ENCODE peak calls at places on chromosomes 2 and 18, in nine cellular contexts. V is GM04504; C is effector memory CD8-positive, alpha-beta T cell; Y is right lobe of liver; G is CD4-positive, alpha-beta T cell; O is stromal cell of bone marrow; X is amygdala; L is stimulated activated CD4-positive, alpha-beta T cell treated with anti-CD3 and anti-CD28 coated beads, Interleukin-1b, Interleukin-23, amount 100 ng/mL, for 1 hour; J is glomerular endothelial cell. F is an unnamed sample.
A peak's percentile ranks its signal among the peaks of the same experiment; 100 is the strongest.

GRCh38 chr2:202821538-202822160 is 49.9 kb downstream of the ICA1L start:
- DNase-seq in L (no peak), X (no peak), C (no peak), G (no peak), V (no peak), J (no peak), O (no peak), Y (no peak), F (no peak)

GRCh38 chr2:97784953-97785352 is 71.6 kb downstream of the ZAP70 start:
- DNase-seq in J (no peak), O (no peak), G (no peak), X (no peak), V (no peak), L (no peak), Y (no peak), C (no peak), F (no peak)

GRCh38 chr2:132941296-132942020 is 271.5 kb upstream of the LYPD1 start:
- DNase-seq in J (no peak), X (no peak), O (no peak), C (no peak), G (no peak), L (no peak), V (no peak), Y (no peak), F (no peak)

GRCh38 chr2:185335879-185336278 is 402.7 kb upstream of the FSIP2 start:
- DNase-seq in C (no peak), Y (no peak), V (no peak), O (no peak), X (no peak), G (no peak), J (no peak), L (no peak), F (no peak)

GRCh38 chr2:85978883-85979780 is 90.3 kb upstream of the ST3GAL5 start:
- DNase-seq in J (no peak), C (no peak), X (no peak), G (no peak), V (no peak), L (no peak), O (peak; percentile 34), Y (no peak), F (no peak)

GRCh38 chr2:207747653-207748560 is 21.8 kb downstream of the FZD5 start:
- DNase-seq in Y (no peak), V (no peak), X (no peak), J (no peak), L (no peak), C (no peak), G (no peak), O (no peak), F (no peak)

GRCh38 chr2:46067501-46068292 is 229.5 kb upstream of the EPAS1 start:
- DNase-seq in L (no peak), C (no peak), V (peak; percentile 93), G (no peak), Y (no peak), J (peak; percentile 99), X (no peak), O (peak; percentile 66), F (no peak)

GRCh38 chr18:9297007-9297393 is 37.6 kb upstream of the TWSG1 start:
- DNase-seq in X (no peak), O (no peak), V (no peak), L (no peak), J (no peak), G (no peak), Y (no peak), C (no peak), F (no peak)

GRCh38 chr2:158519481-158519880 is 62.7 kb downstream of the PKP4 start:
- DNase-seq in O (no peak), G (no peak), V (no peak), L (no peak), Y (no peak), C (no peak), J (no peak), X (no peak), F (no peak)

GRCh38 chr2:162520959-162521358 is 177.0 kb downstream of the GCA start:
- DNase-seq in J (no peak), G (no peak), Y (no peak), C (no peak), O (no peak), V (no peak), L (no peak), X (no peak), F (no peak)

F was measured in KG1.